ENCODE peak calls at places on chromosomes 7 and 10, in four cellular contexts. Y, A, S and R are unnamed samples.

GRCh38 chr10:127906548-127907377 is at the start of gene PTPRE:
- DNase-seq in Y (peak; percentile 91), A (no peak), S (peak; percentile 40), R (peak; percentile 84)

GRCh38 chr10:29618341-29619171 is 16.2 kb downstream of the SVIL start:
- DNase-seq in Y (no peak), A (no peak), S (no peak), R (no peak)

GRCh38 chr10:73997479-73997805 is 474 bp upstream of the VCL start:
- DNase-seq in Y (peak; percentile 95), A (no peak), S (no peak), R (no peak)

GRCh38 chr10:58651040-58651439 is 138.4 kb downstream of the BICC1 start:
- DNase-seq in Y (no peak), A (no peak), S (no peak), R (no peak)

GRCh38 chr10:12193193-12193592 is 2.5 kb downstream of the NUDT5 start:
- DNase-seq in Y (no peak), A (no peak), S (no peak), R (no peak)

GRCh38 chr10:51063659-51064535 is 10.4 kb upstream of the PRKG1 start:
- DNase-seq in Y (no peak), A (no peak), S (peak; percentile 15), R (no peak)

GRCh38 chr10:94112321-94112720 is 118.6 kb downstream of the PLCE1 start:
- DNase-seq in Y (peak; percentile 72), A (no peak), S (no peak), R (no peak)

GRCh38 chr7:50939026-50939425 is 156.3 kb upstream of the GRB10 start:
- DNase-seq in Y (no peak), A (no peak), S (no peak), R (no peak)

GRCh38 chr7:117771756-117772155 is 101.5 kb downstream of the CTTNBP2 start:
- DNase-seq in Y (no peak), A (no peak), S (no peak), R (no peak)

GRCh38 chr10:69217119-69217754 is 2.9 kb upstream of the HKDC1 start:
- DNase-seq in Y (no peak), A (no peak), S (peak; percentile 90), R (no peak)

GRCh38 chr7:147492621-147493020 is 1097.9 kb upstream of the C7orf33 start:
- DNase-seq in Y (no peak), A (no peak), S (no peak), R (no peak)

GRCh38 chr7:97130417-97131139 is 13.1 kb downstream of the SDHAF3 start:
- DNase-seq in Y (no peak), A (no peak), S (no peak), R (no peak)

GRCh38 chr7:117385340-117386124 is 41.8 kb downstream of the ASZ1 start:
- DNase-seq in Y (no peak), A (no peak), S (peak; percentile 37), R (no peak)

GRCh38 chr7:17408245-17408903 is 109.9 kb downstream of the AHR start:
- DNase-seq in Y (no peak), A (peak; percentile 74), S (peak; percentile 74), R (no peak)

GRCh38 chr7:83655951-83656556 is 7.1 kb upstream of the SEMA3E start:
- DNase-seq in Y (no peak), A (no peak), S (peak; percentile 50), R (no peak)

GRCh38 chr10:71435571-71436267 is 39.0 kb downstream of the CDH23 start:
- DNase-seq in Y (no peak), A (no peak), S (no peak), R (no peak)

GRCh38 chr7:51731086-51731485 is 414.5 kb upstream of the COBL start:
- DNase-seq in Y (no peak), A (no peak), S (no peak), R (no peak)

GRCh38 chr7:22477876-22478450 is 22.0 kb downstream of the STEAP1B start:
- DNase-seq in Y (no peak), A (no peak), S (no peak), R (peak; percentile 33)

GRCh38 chr7:33186187-33186586 is 56.8 kb downstream of the BBS9 start:
- DNase-seq in Y (no peak), A (no peak), S (no peak), R (no peak)

GRCh38 chr10:118955531-118956252 is 73.8 kb upstream of the NANOS1 start:
- DNase-seq in Y (peak; percentile 39), A (no peak), S (no peak), R (no peak)

GRCh38 chr7:36309301-36309700 is 80.4 kb upstream of the ANLN start:
- DNase-seq in Y (no peak), A (peak; percentile 48), S (no peak), R (no peak)

GRCh38 chr10:58152698-58153263 is 114.9 kb downstream of the IPMK start:
- DNase-seq in Y (no peak), A (no peak), S (peak; percentile 41), R (peak; percentile 23)

GRCh38 chr7:73960548-73960947 is 67.4 kb upstream of the ELN start:
- DNase-seq in Y (no peak), A (no peak), S (no peak), R (peak; percentile 45)

GRCh38 chr7:130021105-130021834 is 29.9 kb downstream of the ZC3HC1 start:
- DNase-seq in Y (no peak), A (no peak), S (no peak), R (no peak)

GRCh38 chr10:70596860-70597809 is 5.4 kb downstream of the PRF1 start:
- DNase-seq in Y (no peak), A (no peak), S (no peak), R (peak; percentile 19)

GRCh38 chr10:57898231-57898630 is 369.5 kb downstream of the IPMK start:
- DNase-seq in Y (no peak), A (no peak), S (no peak), R (no peak)

GRCh38 chr7:29879609-29880008 is 73.3 kb downstream of the WIPF3 start:
- DNase-seq in Y (no peak), A (no peak), S (no peak), R (no peak)

GRCh38 chr7:15130666-15131541 is 228.4 kb upstream of the DGKB start:
- DNase-seq in Y (no peak), A (no peak), S (no peak), R (no peak)

GRCh38 chr10:70323697-70324340 is 40.0 kb upstream of the NPFFR1 start:
- DNase-seq in Y (no peak), A (no peak), S (no peak), R (no peak)

GRCh38 chr7:150314639-150315239 is 8.4 kb upstream of the LRRC61 start:
- DNase-seq in Y (no peak), A (no peak), S (no peak), R (no peak)

GRCh38 chr10:14953452-14954000 is 370 bp downstream of the DCLRE1C start:
- DNase-seq in Y (peak; percentile 92), A (no peak), S (peak; percentile 22), R (peak; percentile 91)

GRCh38 chr7:37062019-37062418 is 337.7 kb upstream of the AOAH start:
- DNase-seq in Y (no peak), A (no peak), S (no peak), R (no peak)

GRCh38 chr10:65793738-65794425 is 1132.0 kb upstream of the LRRTM3 start:
- DNase-seq in Y (no peak), A (no peak), S (no peak), R (no peak)

GRCh38 chr7:143286522-143286890 is 1.6 kb upstream of the CASP2 start:
- DNase-seq in Y (no peak), A (no peak), S (no peak), R (no peak)

GRCh38 chr7:33459340-33459751 is 330.0 kb downstream of the BBS9 start:
- DNase-seq in Y (no peak), A (no peak), S (peak; percentile 42), R (no peak)

DNA sequence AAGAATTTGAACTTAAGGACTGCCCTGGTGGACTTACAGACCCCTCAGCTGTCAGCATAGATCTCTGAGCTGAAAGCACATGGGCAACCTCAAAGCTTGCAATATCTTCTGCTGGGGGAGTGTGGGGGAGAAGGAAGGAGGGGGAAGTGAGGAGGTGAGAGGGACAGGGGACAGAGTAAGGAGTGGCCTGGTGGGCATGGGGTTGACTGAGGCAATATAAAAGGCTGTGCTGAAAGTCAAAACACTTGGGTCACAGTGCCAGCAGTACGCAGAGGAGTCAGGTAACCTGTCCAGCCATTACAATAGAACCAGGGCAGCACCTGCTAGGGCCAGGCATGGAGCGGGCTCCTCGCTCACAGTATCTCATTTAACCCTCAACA is 43.2 kb downstream of the PPP1R3C start:
- DNase-seq in Y (no peak), A (no peak), S (no peak), R (no peak)
- H3K4me3 ChIP-seq in Y (no peak overlapping the region), A (no peak overlapping the region), S (no peak overlapping the region), R (no peak overlapping the region)

DNA sequence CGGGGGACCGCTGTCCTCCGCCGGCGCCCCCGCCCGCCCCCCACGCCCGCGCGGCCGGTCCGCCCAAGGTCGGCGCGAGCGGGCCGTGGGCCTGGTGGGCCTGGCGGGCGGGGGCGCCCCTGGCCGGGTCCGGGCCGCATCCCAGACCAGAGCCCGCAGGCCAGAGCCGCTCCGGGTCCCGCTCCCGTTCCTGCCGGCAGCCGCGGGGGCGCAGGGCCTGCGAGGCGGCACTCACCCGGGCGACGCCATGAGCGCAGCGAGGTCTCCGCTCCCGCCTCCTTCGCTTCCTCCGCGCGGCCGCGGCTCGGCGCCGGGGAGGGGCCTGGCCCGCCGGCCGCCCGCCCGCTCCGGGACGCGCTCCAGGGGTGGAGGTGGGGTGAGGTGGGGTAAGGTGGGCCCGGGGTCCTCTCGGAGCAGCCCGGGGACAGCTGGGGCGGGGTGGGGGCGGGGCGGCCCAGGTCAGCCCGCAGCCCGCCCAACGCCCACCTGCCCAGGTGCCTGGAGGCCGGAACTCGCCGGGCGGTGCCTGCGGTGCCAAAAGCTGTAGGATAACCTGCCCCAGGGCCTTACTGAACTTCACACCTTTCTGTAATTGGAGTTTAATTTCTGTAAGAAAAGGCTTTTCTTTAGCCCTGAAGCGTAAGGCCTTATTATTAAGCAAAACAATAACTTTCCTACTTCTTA is at the start of gene URGCP:
- DNase-seq in Y (no peak), A (peak; percentile 68), S (no peak), R (peak; percentile 40)
- TF ChIP-seq POLR2AphosphoS5 in Y (no peak), A (no peak), S (peak; percentile 69), R (no peak)

DNA sequence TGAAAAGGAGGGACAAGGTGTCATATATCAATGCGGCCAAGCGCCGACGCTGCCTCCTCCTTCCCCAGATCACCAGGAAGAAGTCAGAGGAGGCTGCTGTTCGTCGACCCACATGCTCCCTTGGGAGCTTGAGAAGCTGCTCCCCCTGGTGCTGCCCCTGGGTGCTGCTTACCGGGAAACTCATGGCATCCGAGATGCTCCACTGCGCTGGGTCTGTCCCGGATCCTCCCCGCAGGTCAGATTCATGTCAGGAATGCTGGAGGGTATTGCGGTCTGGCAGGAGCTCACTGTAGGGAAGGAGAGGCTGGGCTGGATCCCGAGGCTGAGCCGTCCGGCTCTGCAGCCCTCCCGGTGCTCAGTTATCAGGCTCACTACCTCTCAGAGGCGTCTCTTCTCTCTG is 123.7 kb upstream of the FAM20C start:
- DNase-seq in Y (no peak), A (peak; percentile 60), S (no peak), R (no peak)
- TF ChIP-seq CTCF in Y (no peak), A (no peak), S (peak; percentile 46), R (no peak)

GRCh38 chr7:100431286-100431735 is 1.7 kb downstream of the MEPCE start:
- DNase-seq in Y (no peak), A (no peak), S (no peak), R (no peak)
- H3K4me3 ChIP-seq in Y (no peak overlapping the region), A (peak overlapping the region; percentile 96), S (no peak overlapping the region), R (peak overlapping the region; percentile 89)

GRCh38 chr10:110651044-110651958 is 7.2 kb downstream of the RBM20 start:
- DNase-seq in Y (peak; percentile 39), A (no peak), S (no peak), R (no peak)
- TF ChIP-seq POLR2AphosphoS5 in Y (peak; percentile 48), A (no peak), S (no peak), R (no peak)

GRCh38 chr10:18423058-18423637 is 228.2 kb downstream of the NSUN6 start:
- DNase-seq in Y (no peak), A (no peak), S (no peak), R (no peak)
- TF ChIP-seq CTCF in Y (no peak), A (no peak), S (no peak), R (no peak)

GRCh38 chr7:1403844-1404404 is 55.3 kb downstream of the MICALL2 start:
- DNase-seq in Y (no peak), A (no peak), S (no peak), R (no peak)
- H3K4me3 ChIP-seq in Y (no peak overlapping the region), A (no peak overlapping the region), S (no peak overlapping the region), R (no peak overlapping the region)